ENCODE peak calls at places on chromosomes 12 and 14, in ten cellular contexts. J is stimulated activated CD4-positive, alpha-beta T cell treated with anti-CD3 and anti-CD28 coated beads, Interleukin-15, amount 100 ng/mL, for 1 hour; H is NCI-H1092 treated with DMSO at 0.1 percent for 48 hours; R is osteoblast; E is pons; Q is Right ventricle myocardium inferior; G is NK-92 treated with Interleukin-12 subunit alpha and Interleukin-12 subunit beta, amount 100 ng/mL, for 24 hours; L is kidney glomerular epithelial cell; F is breast epithelium; W is choroid plexus epithelial cell. N is an unnamed sample.

GRCh38 chr12:12993367-12993766 is 6.7 kb downstream of the HEBP1 start:
- DNase-seq in J (no peak), L (no peak), G (no peak), F (no peak), W (no peak), E (no peak), H (no peak), Q (no peak), R (no peak), N (no peak)

GRCh38 chr14:23101213-23101970 is 3.4 kb downstream of the CIROP start:
- DNase-seq in R (no peak), G (no peak), Q (no peak), E (no peak), H (no peak), F (no peak), L (no peak), J (no peak), W (no peak), N (no peak)

GRCh38 chr12:109770861-109771670 is 57.4 kb downstream of the FAM222A start:
- DNase-seq in F (no peak), J (no peak), E (no peak), L (no peak), H (no peak), W (no peak), R (no peak), G (no peak), Q (no peak), N (no peak)

GRCh38 chr14:68960123-68960522 is 19.0 kb downstream of the ACTN1 start:
- DNase-seq in H (no peak), L (no peak), J (no peak), F (no peak), G (no peak), W (no peak), R (no peak), Q (no peak), E (no peak), N (no peak)

GRCh38 chr14:51360592-51360991 is 120.5 kb downstream of the TMX1 start:
- DNase-seq in W (no peak), H (no peak), E (no peak), G (no peak), L (no peak), R (no peak), J (no peak), Q (no peak), F (no peak), N (no peak)

GRCh38 chr12:74790958-74791357 is 253.3 kb downstream of the ATXN7L3B start:
- DNase-seq in W (no peak), H (no peak), R (no peak), L (no peak), G (no peak), F (no peak), Q (no peak), E (no peak), J (no peak), N (no peak)

GRCh38 chr12:124348659-124349380 is 53.9 kb downstream of the RFLNA start:
- DNase-seq in R (no peak), J (no peak), G (no peak), H (no peak), E (no peak), F (no peak), L (no peak), Q (no peak), W (no peak), N (no peak)

GRCh38 chr12:46261658-46262057 is 7.2 kb downstream of the SLC38A1 start:
- DNase-seq in F (no peak), E (no peak), J (no peak), Q (no peak), R (no peak), W (no peak), H (no peak), G (no peak), L (no peak), N (no peak)

GRCh38 chr14:74569826-74570591 is 42.0 kb downstream of the LTBP2 start:
- DNase-seq in W (peak), R (no peak), H (no peak), J (no peak), F (peak), E (no peak), L (no peak), G (no peak), Q (no peak), N (no peak)

GRCh38 chr14:75452900-75453816 is 25.3 kb downstream of the JDP2 start:
- DNase-seq in L (peak), F (peak), E (no peak), R (peak), G (no peak), J (no peak), W (peak), H (no peak), Q (no peak), N (no peak)

GRCh38 chr12:95802482-95803264 is 12.1 kb upstream of the NTN4 start:
- DNase-seq in Q (no peak), J (no peak), L (peak), E (no peak), H (no peak), G (no peak), R (no peak), F (peak), W (peak), N (no peak)

GRCh38 chr12:10364839-10365681 is 24.8 kb downstream of the KLRK1 start:
- DNase-seq in W (peak), L (peak), G (peak), H (peak), E (peak), F (peak), R (no peak), Q (no peak), J (no peak), N (peak)